ENCODE peak calls at places on chromosomes 16 and 17, in five cellular contexts. M, I, S, W and Y are unnamed samples. For H3K27me3, the result is how much of the 10 kb centered on the place peaks cover.

GRCh38 chr17:80152057-80152831 is 5.3 kb upstream of the EIF4A3 start:
- DNase-seq in M (no peak), W (no peak), I (peak), S (no peak), Y (no peak)

GRCh38 chr16:24863582-24864437 is 18.0 kb downstream of the SLC5A11 start:
- DNase-seq in I (no peak), M (no peak), S (no peak), W (no peak), Y (no peak)

GRCh38 chr17:4605826-4606225 is 21.5 kb downstream of the SMTNL2 start:
- DNase-seq in W (peak), M (no peak), I (no peak), S (no peak), Y (no peak)

GRCh38 chr16:85360323-85361277 is 248.3 kb upstream of the CIBAR2 start:
- DNase-seq in S (no peak), W (no peak), I (peak), M (no peak), Y (peak)

GRCh38 chr17:8894673-8895578 is 27.5 kb upstream of the PIK3R6 start:
- DNase-seq in M (peak), S (no peak), W (peak), I (no peak), Y (peak)

GRCh38 chr16:75238132-75238852 is 13.1 kb downstream of the BCAR1 start:
- DNase-seq in I (no peak), W (peak), M (peak), S (no peak), Y (no peak)

GRCh38 chr16:17474572-17474971 is 3.8 kb upstream of the XYLT1 start:
- DNase-seq in I (no peak), S (no peak), W (no peak), M (no peak), Y (peak)

GRCh38 chr16:81817296-81817695 is 38.2 kb downstream of the PLCG2 start:
- DNase-seq in W (no peak), I (no peak), M (no peak), S (no peak), Y (no peak)

GRCh38 chr17:63552211-63552610 is 1.9 kb downstream of the DCAF7 start:
- DNase-seq in M (no peak), W (no peak), I (no peak), S (no peak), Y (no peak)

GRCh38 chr16:22300427-22301071 is 3.3 kb downstream of the POLR3E start:
- DNase-seq in I (no peak), W (peak), S (no peak), M (peak), Y (no peak)

GRCh38 chr17:915416-916201 is 64.0 kb downstream of the NXN start:
- DNase-seq in W (peak), I (no peak), M (no peak), S (no peak), Y (no peak)

GRCh38 chr17:47727704-47728036 is 5.4 kb upstream of the TBX21 start:
- DNase-seq in S (no peak), M (no peak), W (no peak), I (peak), Y (no peak)

GRCh38 chr17:65518256-65518655 is 43.2 kb downstream of the AXIN2 start:
- DNase-seq in M (no peak), I (no peak), W (no peak), S (no peak), Y (no peak)

GRCh38 chr17:32009262-32009542 is 2.0 kb downstream of the LRRC37B start:
- DNase-seq in S (no peak), M (no peak), I (no peak), W (no peak), Y (no peak)

GRCh38 chr17:66240013-66240412 is 10.8 kb upstream of the APOH start:
- DNase-seq in W (no peak), S (no peak), M (no peak), I (no peak), Y (no peak)

DNA sequence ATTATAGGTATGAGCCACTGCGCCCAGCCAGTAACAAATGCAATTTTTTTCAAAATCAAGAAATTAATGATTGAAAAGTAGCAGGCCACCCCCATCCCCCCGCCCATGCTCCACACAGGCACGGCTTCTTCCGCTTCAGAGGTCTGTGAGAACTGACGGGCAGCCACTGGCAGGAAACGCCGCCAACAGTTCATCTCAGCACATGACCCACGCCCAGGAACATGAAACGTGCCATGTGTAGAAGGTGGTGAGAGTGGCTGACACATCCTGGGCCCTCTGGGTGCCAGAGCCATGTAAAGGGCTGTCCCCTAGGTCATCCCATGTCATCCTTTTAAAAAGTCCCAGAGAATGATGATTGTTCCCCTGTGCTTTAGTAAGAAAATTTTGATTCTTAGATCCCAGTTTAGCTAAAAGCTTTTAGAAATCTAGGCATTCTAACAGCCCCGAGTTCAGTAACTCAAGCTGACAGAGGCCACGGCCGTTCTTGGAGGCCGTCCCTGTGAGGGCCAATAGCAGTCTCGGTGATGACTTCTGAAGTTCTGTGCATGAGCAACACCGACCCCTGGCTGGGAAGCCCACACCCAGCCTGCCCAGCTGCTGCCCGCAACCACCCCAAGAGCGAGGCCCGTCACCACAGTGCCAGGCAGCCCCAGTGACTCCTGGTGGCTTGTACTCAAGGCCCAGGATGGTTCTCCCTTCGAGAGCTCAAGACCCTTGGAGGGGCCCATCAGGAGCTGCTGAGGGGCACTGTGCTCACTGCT is 52.1 kb downstream of the KLHDC4 start:
- DNase-seq in W (no peak), S (no peak), M (no peak), I (no peak), Y (no peak)
- H3K4me3 ChIP-seq in W (no peak), S (no peak), M (no peak), I (no peak), Y (no peak)

GRCh38 chr17:68197997-68198930 is 49.6 kb upstream of the AMZ2 start:
- DNase-seq in S (no peak), I (no peak), M (no peak), W (no peak), Y (no peak)

GRCh38 chr17:68195667-68196393 is 52.0 kb upstream of the AMZ2 start:
- DNase-seq in M (no peak), S (no peak), I (peak), W (no peak), Y (no peak)

GRCh38 chr17:68198931-68199836 is 48.7 kb upstream of the AMZ2 start:
- DNase-seq in I (no peak), S (no peak), M (no peak), W (no peak), Y (peak)

GRCh38 chr17:68196394-68197090 is 51.3 kb upstream of the AMZ2 start:
- DNase-seq in M (no peak), S (no peak), I (no peak), W (no peak), Y (no peak)

DNA sequence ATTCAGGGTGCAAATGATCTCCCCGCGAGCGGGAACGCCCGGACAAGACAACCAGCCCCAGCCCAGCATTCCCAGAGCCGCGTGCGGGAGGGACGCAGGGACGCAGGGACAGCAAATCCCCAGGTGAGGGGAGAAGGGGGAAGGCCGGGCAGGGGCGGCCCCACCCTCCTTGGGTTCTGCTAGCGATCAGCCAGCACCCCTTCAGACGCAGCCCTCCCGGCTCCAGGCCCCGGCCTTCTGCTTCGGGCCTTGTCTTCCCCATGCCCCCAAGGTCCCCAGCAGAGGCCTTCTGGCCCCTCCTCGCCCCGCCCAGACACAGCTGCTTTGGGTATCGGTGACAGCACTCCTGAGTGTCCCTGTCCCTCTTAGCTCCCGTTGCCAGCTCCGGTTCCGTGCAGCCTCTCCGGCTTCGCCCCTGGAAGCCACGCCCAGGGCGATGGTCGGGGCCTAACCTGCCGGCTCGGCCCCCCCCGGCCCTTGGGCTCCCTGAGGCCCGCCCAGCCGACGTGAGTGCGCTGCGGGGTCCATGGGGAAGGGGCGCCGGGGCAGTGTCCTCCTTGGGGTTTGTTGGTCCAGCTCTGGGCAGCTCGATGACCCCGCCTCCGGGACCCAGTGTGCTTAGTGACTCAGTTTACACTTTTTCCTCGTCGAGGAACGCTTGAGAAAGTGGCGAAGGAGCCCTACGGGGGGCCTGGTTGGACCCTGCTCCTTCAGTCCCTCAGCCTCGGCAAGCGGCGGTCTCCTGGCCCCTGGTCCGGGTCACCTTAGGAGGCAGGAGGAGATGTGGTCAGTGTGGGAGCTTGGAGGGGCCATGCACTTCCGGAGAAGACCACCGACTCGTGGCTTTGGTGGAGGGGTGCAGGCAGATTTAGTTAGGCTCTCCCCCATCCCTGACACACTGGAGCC is 50.5 kb upstream of the AMZ2 start:
- DNase-seq in I (no peak), M (no peak), W (no peak), S (no peak), Y (no peak)
- H3K27me3 ChIP-seq in I (half or more), M (under half), W (under half), S (under half), Y (under half)

DNA sequence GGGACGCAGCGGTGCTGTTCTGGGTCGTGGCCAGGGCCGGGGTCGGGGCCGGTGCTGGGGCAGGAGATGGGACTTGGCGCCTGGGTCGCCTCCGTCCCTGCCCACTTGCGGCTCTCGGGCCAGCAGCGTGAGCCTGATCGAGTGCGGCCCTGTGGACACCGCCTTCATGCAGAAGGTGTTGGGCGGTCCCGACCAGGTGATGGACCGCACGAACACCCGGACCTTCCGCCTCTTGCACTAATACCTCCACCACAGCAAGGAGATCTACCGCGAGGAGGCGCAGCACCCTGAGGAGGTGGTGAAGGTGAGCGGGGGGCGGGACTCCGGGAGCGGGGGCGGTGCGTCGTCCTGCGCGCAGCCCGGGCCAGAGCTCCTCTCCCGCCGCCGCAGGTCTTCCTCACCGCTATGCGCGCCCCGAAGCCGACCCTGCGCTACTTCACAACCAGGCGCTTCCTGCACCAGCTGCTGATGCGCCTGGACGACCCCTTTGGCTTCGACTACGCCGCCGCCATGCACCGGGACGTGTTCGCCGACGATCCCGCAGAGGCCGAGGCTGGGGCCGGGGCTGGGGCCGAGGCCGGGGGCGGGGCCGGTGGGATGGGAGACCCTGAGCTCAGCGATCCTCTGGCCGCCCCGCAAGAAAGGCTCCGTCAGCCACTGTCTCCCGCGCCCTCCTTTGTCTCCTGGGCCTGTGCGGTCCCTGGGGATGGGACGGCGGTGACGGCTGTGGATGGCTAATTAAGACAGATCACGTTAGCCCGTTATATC is 4.5 kb upstream of the HSD17B1 start:
- DNase-seq in S (no peak), W (no peak), I (peak), M (no peak), Y (peak)
- TF ChIP-seq CTCF in S (peak), W (no peak), I (peak), M (no peak), Y (peak)

GRCh38 chr17:49545811-49546545 is 29.7 kb upstream of the NXPH3 start:
- DNase-seq in W (no peak), M (no peak), S (no peak), I (no peak), Y (no peak)
- H3K4me3 ChIP-seq in W (no peak), M (no peak), S (no peak), I (no peak), Y (no peak)

GRCh38 chr17:74618446-74618845 is 5.1 kb downstream of the CD300E start:
- DNase-seq in S (no peak), I (no peak), W (no peak), M (no peak), Y (no peak)
- H3K27me3 ChIP-seq in S (half or more), I (under half), W (under half), M (under half), Y (under half)

GRCh38 chr17:41785091-41785875 is 1.2 kb downstream of the JUP start:
- DNase-seq in W (peak), M (no peak), S (no peak), I (no peak), Y (no peak)

GRCh38 chr17:41787021-41787418 is 509 bp upstream of the JUP start:
- DNase-seq in M (no peak), W (no peak), S (no peak), I (no peak), Y (no peak)

GRCh38 chr17:41785876-41786226 is 660 bp downstream of the JUP start:
- DNase-seq in M (no peak), S (no peak), W (peak), I (peak), Y (no peak)

GRCh38 chr17:41784207-41784744 is 2.2 kb downstream of the JUP start:
- DNase-seq in W (peak), I (peak), M (no peak), S (no peak), Y (no peak)

GRCh38 chr17:41786227-41787020 is at the start of gene JUP:
- DNase-seq in S (peak), W (peak), M (peak), I (peak), Y (peak)
- TF ChIP-seq CTCF in S (peak), W (peak), M (peak), I (peak), Y (peak)

GRCh38 chr17:40822132-40822812 is at the start of gene KRT10:
- DNase-seq in S (no peak), W (no peak), I (no peak), M (no peak), Y (no peak)
- H3K4me3 ChIP-seq in S (no peak), W (no peak), I (no peak), M (no peak), Y (no peak)

DNA sequence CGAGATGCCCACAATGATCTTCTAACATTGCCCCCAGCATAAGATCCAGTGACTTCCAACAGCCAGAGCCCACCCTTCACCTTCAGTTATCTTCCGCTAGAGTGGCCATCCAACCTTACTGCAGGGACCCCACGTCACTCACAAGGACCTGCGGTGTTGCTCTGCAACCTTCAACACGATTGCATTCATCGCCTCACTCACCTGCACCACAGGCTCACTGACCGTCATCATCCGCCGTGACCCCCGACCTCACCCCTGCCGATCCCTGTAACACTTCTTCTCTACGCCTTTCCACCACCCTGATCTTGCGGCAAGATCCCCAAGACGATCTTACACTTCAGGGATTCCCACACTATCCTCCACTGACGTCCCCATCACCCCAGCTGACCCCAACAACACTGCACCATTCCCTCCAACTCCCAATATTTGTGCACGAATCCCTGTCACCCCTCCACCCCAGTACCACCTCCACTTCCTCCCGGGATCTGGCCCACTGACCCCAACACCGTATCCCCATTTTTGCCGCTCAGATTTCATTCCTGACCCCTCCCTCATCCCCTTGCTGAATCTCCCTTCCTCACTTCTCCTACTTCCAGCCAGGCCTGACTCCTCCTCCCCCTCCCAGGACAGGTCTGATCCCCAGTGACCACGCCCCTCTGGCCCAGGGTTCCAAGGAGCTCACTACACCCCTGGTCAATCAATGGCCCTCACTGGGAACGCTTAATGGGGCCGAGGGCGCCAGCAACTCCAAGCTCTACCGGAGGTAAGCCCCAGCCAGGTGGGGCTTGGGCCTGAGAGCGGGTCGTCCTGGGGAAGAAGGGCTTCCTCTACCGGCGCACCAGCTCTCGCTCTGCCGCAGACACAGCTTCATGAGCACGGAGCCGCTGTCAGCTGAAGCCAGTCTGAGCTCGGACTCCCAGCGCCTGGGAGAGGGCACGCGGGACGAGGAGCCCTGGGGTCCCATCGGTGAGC is 7.6 kb downstream of the RUNDC3A start:
- DNase-seq in I (no peak), W (no peak), S (no peak), M (no peak), Y (no peak)
- H3K27me3 ChIP-seq in I (under half), W (half or more), S (under half), M (under half), Y (under half)